ENCODE peak calls at places on chromosome 17, in five cellular contexts. C is ovary, V is breast epithelium, Z is IMR-90, L is gastrocnemius medialis. D is an unnamed sample.

GRCh38 chr17:18033442-18034099 is 5.4 kb downstream of the ATPAF2 start:
- DNase-seq in L (peak), Z (peak), C (peak), V (no peak), D (no peak)

GRCh38 chr17:73256220-73256619 is 5.5 kb downstream of the CPSF4L start:
- DNase-seq in Z (no peak), C (no peak), V (no peak), L (no peak), D (no peak)

GRCh38 chr17:44346064-44346844 is 1.2 kb downstream of the GRN start:
- DNase-seq in L (no peak), V (no peak), C (no peak), Z (no peak), D (no peak)

GRCh38 chr17:36608794-36609497 is 7.6 kb downstream of the MRM1 start:
- DNase-seq in Z (peak), C (peak), V (no peak), L (peak), D (no peak)

GRCh38 chr17:31251075-31251474 is 46.0 kb downstream of the OMG start:
- DNase-seq in Z (no peak), C (no peak), L (no peak), V (no peak), D (no peak)

GRCh38 chr17:66983414-66984021 is 19.0 kb downstream of the CACNG4 start:
- DNase-seq in Z (no peak), V (no peak), C (no peak), L (no peak), D (no peak)

GRCh38 chr17:59846391-59847165 is 46.2 kb downstream of the TUBD1 start:
- DNase-seq in C (peak), V (no peak), L (peak), Z (peak), D (peak)

GRCh38 chr17:34885076-34885475 is 76.2 kb downstream of the CCT6B start:
- DNase-seq in L (no peak), V (no peak), C (no peak), Z (no peak), D (no peak)

GRCh38 chr17:59361916-59362810 is 30.7 kb downstream of the YPEL2 start:
- DNase-seq in C (no peak), Z (peak), V (no peak), L (no peak), D (no peak)

GRCh38 chr17:17815062-17815406 is 21.8 kb downstream of the SREBF1 start:
- DNase-seq in V (no peak), C (no peak), L (peak), Z (no peak), D (no peak)

GRCh38 chr17:48715496-48716399 is 6.6 kb downstream of the PRAC1 start:
- DNase-seq in L (no peak), Z (no peak), V (no peak), C (no peak), D (no peak)

GRCh38 chr17:65514082-65514481 is 47.4 kb downstream of the AXIN2 start:
- DNase-seq in V (no peak), Z (peak), C (no peak), L (no peak), D (no peak)

GRCh38 chr17:43852571-43852970 is 5.6 kb downstream of the CD300LG start:
- DNase-seq in Z (no peak), V (no peak), L (no peak), C (no peak), D (no peak)

GRCh38 chr17:69518951-69519350 is 104.5 kb downstream of the MAP2K6 start:
- DNase-seq in V (no peak), Z (no peak), L (no peak), C (no peak), D (no peak)

GRCh38 chr17:69528035-69528434 is 113.5 kb downstream of the MAP2K6 start:
- DNase-seq in Z (no peak), C (no peak), L (no peak), V (no peak), D (no peak)

GRCh38 chr17:69525920-69526841 is 111.7 kb downstream of the MAP2K6 start:
- DNase-seq in Z (peak), L (peak), V (no peak), C (no peak), D (peak)

GRCh38 chr17:69523252-69523861 is 108.9 kb downstream of the MAP2K6 start:
- DNase-seq in L (no peak), C (no peak), V (no peak), Z (peak), D (no peak)

GRCh38 chr17:69524854-69525253 is 110.4 kb downstream of the MAP2K6 start:
- DNase-seq in Z (no peak), L (no peak), V (no peak), C (no peak), D (no peak)
- TF ChIP-seq CTCF in Z (peak), L (no peak), V (no peak), C (no peak), D (no peak)

GRCh38 chr17:76121932-76122383 is 18.4 kb upstream of the EXOC7 start:
- DNase-seq in V (no peak), L (no peak), Z (no peak), C (no peak), D (no peak)
- H3K4me3 ChIP-seq in V (peak), L (peak), Z (no peak), C (peak), D (peak)

DNA sequence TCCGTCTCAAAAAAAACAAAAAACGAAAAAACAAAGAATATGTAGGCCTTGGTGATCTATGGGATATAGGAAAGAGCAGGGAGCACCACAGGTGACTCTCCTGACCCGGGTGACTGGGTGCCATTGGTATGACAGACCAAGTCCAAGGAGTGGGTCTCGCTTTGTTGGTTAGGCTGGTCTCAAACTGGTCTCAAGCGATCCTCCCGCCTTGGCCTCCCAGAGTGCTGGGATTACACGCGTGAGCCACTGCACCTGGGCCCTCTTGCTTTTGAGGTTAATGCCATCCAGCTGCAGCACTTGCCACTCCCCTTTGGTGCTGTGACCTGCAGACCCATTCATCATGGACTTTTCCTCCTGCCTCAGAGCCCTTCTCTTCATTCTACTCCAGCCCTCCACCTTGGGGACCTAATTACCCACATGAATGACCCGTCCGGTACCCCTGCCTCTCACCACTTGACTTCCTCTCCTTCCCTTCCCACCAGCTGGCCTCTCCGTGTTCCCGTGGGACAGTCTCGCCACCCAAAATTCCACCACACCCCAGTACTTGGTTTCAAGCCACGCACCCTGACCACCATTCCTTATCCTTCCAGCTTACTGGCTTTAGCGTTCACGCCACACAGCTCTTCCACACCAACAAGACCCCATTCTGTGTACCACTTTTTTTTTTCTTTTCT is 3.2 kb upstream of the UBE2G1 start:
- DNase-seq in Z (no peak), L (no peak), V (no peak), C (no peak), D (no peak)
- TF ChIP-seq POLR2A in Z (no peak), L (no peak), V (no peak), C (no peak), D (no peak)

DNA sequence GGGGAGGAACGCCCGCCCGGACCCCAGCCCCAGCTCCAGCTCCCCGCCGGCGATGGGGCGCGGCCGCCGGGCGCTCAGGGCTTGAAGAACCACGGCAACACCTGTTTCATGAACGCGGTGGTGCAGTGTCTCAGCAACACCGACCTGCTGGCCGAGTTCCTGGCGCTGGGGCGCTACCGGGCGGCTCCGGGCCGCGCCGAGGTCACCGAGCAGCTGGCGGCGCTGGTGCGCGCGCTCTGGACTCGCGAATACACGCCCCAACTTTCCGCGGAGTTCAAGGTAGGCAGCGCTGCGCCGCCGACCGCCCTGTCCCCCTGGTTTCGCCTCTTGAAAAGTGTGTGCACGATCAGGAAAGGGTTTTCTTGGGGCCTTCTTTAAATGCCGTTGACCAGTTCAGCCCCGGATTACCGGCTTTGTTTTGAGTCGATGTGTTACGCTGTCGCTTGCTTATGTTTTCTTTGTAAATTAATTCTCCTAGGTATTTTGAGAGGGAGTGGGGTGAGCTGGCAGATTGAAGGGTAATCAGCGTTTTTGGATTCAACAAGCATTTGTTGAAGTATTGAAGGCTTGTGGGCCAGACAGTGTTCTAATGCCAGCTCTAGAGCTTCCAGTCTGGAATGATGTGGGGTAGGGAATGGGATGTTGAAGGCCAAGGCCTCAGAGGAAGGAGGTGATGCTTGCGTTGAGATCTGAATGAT is 690 bp downstream of the USP43 start:
- DNase-seq in Z (no peak), V (peak), C (no peak), L (no peak), D (no peak)
- TF ChIP-seq CTCF in Z (no peak), V (no peak), C (no peak), L (no peak), D (no peak)